ENCODE peak calls at places on chromosomes 7 and 10, in four cellular contexts. O, X, Z and R are unnamed samples.

GRCh38 chr7:23350466-23350865 is 51.3 kb downstream of the MALSU1 start:
- DNase-seq in O (no peak), Z (no peak), X (no peak), R (no peak)

GRCh38 chr7:44259547-44260457 is 59.0 kb downstream of the YKT6 start:
- DNase-seq in Z (no peak), O (no peak), X (peak), R (no peak)

GRCh38 chr7:40000734-40001315 is 50.8 kb downstream of the CDK13 start:
- DNase-seq in O (no peak), X (peak), Z (no peak), R (no peak)

GRCh38 chr7:77349141-77349540 is 67.0 kb downstream of the GSAP start:
- DNase-seq in X (peak), Z (no peak), O (no peak), R (no peak)

GRCh38 chr10:4678023-4678950 is 147.7 kb upstream of the AKR1E2 start:
- DNase-seq in X (peak), O (no peak), Z (no peak), R (no peak)

GRCh38 chr7:22718200-22718711 is 8.7 kb upstream of the IL6 start:
- DNase-seq in Z (no peak), O (peak), X (peak), R (no peak)

GRCh38 chr10:124657806-124658205 is 86.4 kb downstream of the FAM53B start:
- DNase-seq in Z (no peak), X (peak), O (no peak), R (no peak)

GRCh38 chr7:151598045-151598444 is 78.3 kb upstream of the RHEB start:
- DNase-seq in Z (no peak), O (peak), X (peak), R (no peak)

GRCh38 chr10:78281627-78282026 is 248.0 kb downstream of the RPS24 start:
- DNase-seq in O (no peak), X (no peak), Z (no peak), R (no peak)
- TF ChIP-seq CTCF in O (no peak), X (no peak), Z (no peak), R (no peak)

GRCh38 chr7:149475121-149476045 is 14.5 kb upstream of the ZNF777 start:
- DNase-seq in O (no peak), Z (no peak), X (no peak), R (no peak)
- TF ChIP-seq CTCF in O (no peak), Z (no peak), X (no peak), R (no peak)

DNA sequence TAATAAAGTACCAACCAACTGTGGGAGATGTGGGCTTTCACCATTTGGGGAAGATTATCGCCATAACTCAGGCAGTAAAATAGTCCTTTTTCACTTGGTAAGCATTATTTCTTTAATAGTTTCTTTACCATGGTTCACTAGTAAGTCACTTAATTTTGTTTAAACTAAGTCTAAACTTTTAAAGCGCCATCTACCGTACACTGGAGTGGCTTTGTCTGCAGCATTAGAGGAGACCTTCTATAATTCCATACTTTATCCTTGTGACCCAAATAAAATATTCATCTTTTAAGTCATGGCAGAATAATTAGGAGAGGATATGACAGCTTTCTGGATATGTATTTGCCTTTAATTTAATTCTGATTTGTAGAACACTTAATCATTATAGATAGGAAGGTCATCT is 468.0 kb downstream of the MAGI2 start:
- DNase-seq in X (no peak), O (no peak), Z (no peak), R (no peak)
- TF ChIP-seq CTCF in X (peak), O (no peak), Z (no peak), R (no peak)

GRCh38 chr10:96043157-96043894 is at the start of gene CCNJ:
- DNase-seq in O (peak), X (peak), Z (peak), R (peak)
- TF ChIP-seq CTCF in O (no peak), X (peak), Z (peak), R (no peak)

GRCh38 chr7:11341285-11341944 is 367.7 kb downstream of the PHF14 start:
- DNase-seq in Z (no peak), O (peak), X (no peak), R (no peak)
- TF ChIP-seq CTCF in Z (peak), O (no peak), X (peak), R (no peak)

DNA sequence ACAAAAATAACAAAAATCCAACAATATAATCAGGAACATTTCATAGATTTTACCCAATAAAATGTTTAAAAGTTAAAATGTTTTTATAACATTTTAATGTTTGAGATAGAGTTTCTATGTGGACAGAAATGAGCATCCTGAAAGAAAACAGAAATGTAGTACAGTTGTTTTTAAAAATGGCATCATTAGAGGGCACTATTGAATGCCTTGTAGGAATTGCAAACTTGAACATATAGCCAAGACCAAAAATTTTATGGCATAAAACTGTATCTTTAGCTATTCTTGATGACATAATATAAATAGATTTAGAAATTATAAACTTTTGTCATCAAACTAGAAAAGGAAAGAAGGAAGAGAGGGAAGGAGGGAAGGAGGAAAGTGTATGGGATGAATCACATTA is 1372.7 kb downstream of the GATA3 start:
- DNase-seq in X (no peak), O (no peak), Z (no peak), R (no peak)
- TF ChIP-seq CTCF in X (no peak), O (no peak), Z (no peak), R (no peak)

GRCh38 chr7:7433736-7434260 is 101.9 kb downstream of the COL28A1 start:
- DNase-seq in Z (no peak), O (no peak), X (peak), R (no peak)

GRCh38 chr7:7434379-7434778 is 101.3 kb downstream of the COL28A1 start:
- DNase-seq in O (no peak), Z (no peak), X (no peak), R (no peak)

GRCh38 chr7:7435978-7436377 is 99.7 kb downstream of the COL28A1 start:
- DNase-seq in Z (no peak), X (no peak), O (no peak), R (no peak)

GRCh38 chr7:7439564-7439963 is 96.1 kb downstream of the COL28A1 start:
- DNase-seq in X (no peak), Z (no peak), O (no peak), R (no peak)

DNA sequence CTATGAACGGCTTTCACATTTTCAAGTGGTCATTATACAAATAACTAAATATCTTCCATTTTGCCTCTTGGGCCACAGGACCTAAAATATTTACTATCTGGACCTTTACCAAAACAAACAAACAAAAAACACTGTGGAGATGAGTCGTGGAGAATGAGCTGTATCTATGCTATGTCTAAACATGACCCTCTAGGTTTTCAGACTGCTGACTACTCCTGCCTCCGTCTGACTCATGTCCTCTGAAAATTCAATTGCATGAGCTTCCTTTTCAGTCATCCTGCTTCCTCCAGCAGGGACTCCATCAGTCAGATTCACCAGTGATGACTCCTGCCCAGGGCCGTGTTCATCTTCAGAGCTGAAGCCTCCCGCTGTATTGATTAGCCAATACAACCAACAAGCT is 96.8 kb downstream of the COL28A1 start:
- DNase-seq in Z (no peak), O (no peak), X (peak), R (no peak)
- TF ChIP-seq CTCF in Z (no peak), O (no peak), X (no peak), R (no peak)

GRCh38 chr10:9302142-9302746 is 1247.8 kb downstream of the GATA3 start:
- DNase-seq in Z (no peak), O (peak), X (peak), R (no peak)
- TF ChIP-seq CTCF in Z (peak), O (peak), X (peak), R (no peak)

DNA sequence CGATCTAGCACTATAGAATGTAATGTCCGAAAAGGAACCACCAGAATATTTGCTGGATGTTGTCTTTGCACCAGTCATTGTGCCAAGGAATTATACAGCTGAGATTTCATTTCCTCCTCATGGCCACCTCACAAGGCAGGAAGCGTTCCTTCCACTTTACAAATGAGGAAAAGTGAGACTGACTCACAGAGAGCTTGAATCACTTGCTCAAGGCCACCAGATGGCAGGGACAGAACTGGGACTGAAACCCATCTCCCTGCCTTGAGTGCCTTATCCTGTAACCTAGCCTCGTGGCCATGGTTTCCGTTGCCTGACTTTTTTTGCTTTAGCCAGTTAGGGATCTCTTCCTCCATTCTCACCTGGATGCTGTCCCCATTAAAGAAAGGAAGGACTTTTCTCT is 44.7 kb upstream of the PDZD8 start:
- DNase-seq in X (no peak), Z (no peak), O (no peak), R (no peak)
- TF ChIP-seq CTCF in X (no peak), Z (no peak), O (no peak), R (no peak)